ENCODE peak calls at places on chromosomes 11 and 22, in nine cellular contexts. One of them, this sample, is unnamed.

GRCh38 chr11:61028135-61028729 is 56.8 kb downstream of the CD6 start:
- DNase-seq in uterus: no peak
- DNase-seq in mammary epithelial cell: no peak
- DNase-seq in right lobe of liver: no peak
- DNase-seq in dorsolateral prefrontal cortex: no peak
- DNase-seq in gastrocnemius medialis: no peak
- DNase-seq in left lung: no peak
- DNase-seq in heart right ventricle: no peak
- DNase-seq in pancreas: no peak
- DNase-seq in this sample: no peak

GRCh38 chr11:60485987-60486386 is 6.6 kb upstream of the MS4A12 start:
- DNase-seq in gastrocnemius medialis: no peak
- DNase-seq in right lobe of liver: no peak
- DNase-seq in dorsolateral prefrontal cortex: no peak
- DNase-seq in mammary epithelial cell: no peak
- DNase-seq in uterus: no peak
- DNase-seq in left lung: no peak
- DNase-seq in heart right ventricle: no peak
- DNase-seq in pancreas: peak
- DNase-seq in this sample: no peak

GRCh38 chr11:2934057-2934550 is 4.9 kb upstream of the PHLDA2 start:
- DNase-seq in dorsolateral prefrontal cortex: no peak
- DNase-seq in uterus: no peak
- DNase-seq in heart right ventricle: no peak
- DNase-seq in right lobe of liver: no peak
- DNase-seq in gastrocnemius medialis: no peak
- DNase-seq in pancreas: no peak
- DNase-seq in mammary epithelial cell: no peak
- DNase-seq in left lung: no peak
- DNase-seq in this sample: no peak

GRCh38 chr22:43670545-43670944 is 141.6 kb downstream of the EFCAB6 start:
- DNase-seq in pancreas: no peak
- DNase-seq in left lung: no peak
- DNase-seq in dorsolateral prefrontal cortex: no peak
- DNase-seq in heart right ventricle: no peak
- DNase-seq in gastrocnemius medialis: no peak
- DNase-seq in mammary epithelial cell: no peak
- DNase-seq in right lobe of liver: no peak
- DNase-seq in uterus: no peak
- DNase-seq in this sample: no peak

GRCh38 chr22:38950527-38951111 is 6.8 kb upstream of the APOBEC3A start:
- DNase-seq in heart right ventricle: no peak
- DNase-seq in gastrocnemius medialis: no peak
- DNase-seq in right lobe of liver: no peak
- DNase-seq in uterus: no peak
- DNase-seq in left lung: peak
- DNase-seq in mammary epithelial cell: no peak
- DNase-seq in pancreas: peak
- DNase-seq in dorsolateral prefrontal cortex: no peak
- DNase-seq in this sample: no peak

GRCh38 chr11:105315287-105315686 is 175.7 kb upstream of the CARD18 start:
- DNase-seq in left lung: no peak
- DNase-seq in mammary epithelial cell: peak
- DNase-seq in heart right ventricle: no peak
- DNase-seq in gastrocnemius medialis: no peak
- DNase-seq in pancreas: no peak
- DNase-seq in right lobe of liver: no peak
- DNase-seq in uterus: no peak
- DNase-seq in dorsolateral prefrontal cortex: no peak
- DNase-seq in this sample: no peak

GRCh38 chr11:12507391-12507790 is 130.0 kb downstream of the PARVA start:
- DNase-seq in left lung: no peak
- DNase-seq in heart right ventricle: no peak
- DNase-seq in mammary epithelial cell: no peak
- DNase-seq in gastrocnemius medialis: no peak
- DNase-seq in pancreas: no peak
- DNase-seq in uterus: no peak
- DNase-seq in right lobe of liver: no peak
- DNase-seq in dorsolateral prefrontal cortex: no peak
- DNase-seq in this sample: no peak

GRCh38 chr11:130580372-130580771 is 131.9 kb downstream of the ADAMTS15 start:
- DNase-seq in right lobe of liver: no peak
- DNase-seq in uterus: peak
- DNase-seq in heart right ventricle: no peak
- DNase-seq in pancreas: no peak
- DNase-seq in mammary epithelial cell: peak
- DNase-seq in dorsolateral prefrontal cortex: peak
- DNase-seq in gastrocnemius medialis: no peak
- DNase-seq in left lung: no peak
- DNase-seq in this sample: peak

GRCh38 chr11:47111318-47111804 is 65.3 kb downstream of the ARFGAP2 start:
- DNase-seq in gastrocnemius medialis: no peak
- DNase-seq in dorsolateral prefrontal cortex: no peak
- DNase-seq in heart right ventricle: no peak
- DNase-seq in uterus: no peak
- DNase-seq in left lung: no peak
- DNase-seq in right lobe of liver: no peak
- DNase-seq in pancreas: no peak
- DNase-seq in mammary epithelial cell: no peak
- DNase-seq in this sample: no peak

GRCh38 chr11:123536690-123537437 is 106.8 kb downstream of the GRAMD1B start:
- DNase-seq in pancreas: no peak
- DNase-seq in left lung: no peak
- DNase-seq in heart right ventricle: peak
- DNase-seq in uterus: no peak
- DNase-seq in mammary epithelial cell: no peak
- DNase-seq in right lobe of liver: no peak
- DNase-seq in gastrocnemius medialis: peak
- DNase-seq in dorsolateral prefrontal cortex: no peak
- DNase-seq in this sample: no peak

GRCh38 chr11:134030853-134031252 is 38.0 kb upstream of the JAM3 start:
- DNase-seq in pancreas: no peak
- DNase-seq in left lung: no peak
- DNase-seq in gastrocnemius medialis: no peak
- DNase-seq in uterus: no peak
- DNase-seq in mammary epithelial cell: no peak
- DNase-seq in dorsolateral prefrontal cortex: no peak
- DNase-seq in heart right ventricle: no peak
- DNase-seq in right lobe of liver: no peak
- DNase-seq in this sample: no peak

GRCh38 chr11:86099727-86100320 is 30.9 kb upstream of the PICALM start:
- DNase-seq in pancreas: no peak
- DNase-seq in mammary epithelial cell: peak
- DNase-seq in dorsolateral prefrontal cortex: no peak
- DNase-seq in right lobe of liver: no peak
- DNase-seq in uterus: no peak
- DNase-seq in heart right ventricle: no peak
- DNase-seq in left lung: no peak
- DNase-seq in gastrocnemius medialis: no peak
- DNase-seq in this sample: no peak

GRCh38 chr11:8283510-8284272 is 20.0 kb upstream of the LMO1 start:
- DNase-seq in right lobe of liver: no peak
- DNase-seq in gastrocnemius medialis: no peak
- DNase-seq in mammary epithelial cell: no peak
- DNase-seq in dorsolateral prefrontal cortex: no peak
- DNase-seq in left lung: no peak
- DNase-seq in uterus: no peak
- DNase-seq in pancreas: no peak
- DNase-seq in heart right ventricle: no peak
- DNase-seq in this sample: no peak

GRCh38 chr22:47165338-47165931 is 403.0 kb downstream of the TBC1D22A start:
- DNase-seq in right lobe of liver: peak
- DNase-seq in pancreas: no peak
- DNase-seq in left lung: peak
- DNase-seq in dorsolateral prefrontal cortex: peak
- DNase-seq in gastrocnemius medialis: no peak
- DNase-seq in uterus: peak
- DNase-seq in heart right ventricle: no peak
- DNase-seq in mammary epithelial cell: no peak
- DNase-seq in this sample: peak

GRCh38 chr11:76617553-76618265 is 52.8 kb downstream of the LRRC32 start:
- DNase-seq in right lobe of liver: no peak
- DNase-seq in gastrocnemius medialis: no peak
- DNase-seq in dorsolateral prefrontal cortex: no peak
- DNase-seq in mammary epithelial cell: no peak
- DNase-seq in uterus: no peak
- DNase-seq in pancreas: no peak
- DNase-seq in heart right ventricle: no peak
- DNase-seq in left lung: peak
- DNase-seq in this sample: no peak

GRCh38 chr11:80595011-80595410 is 1154.2 kb upstream of the TENM4 start:
- DNase-seq in uterus: no peak
- DNase-seq in mammary epithelial cell: peak
- DNase-seq in left lung: no peak
- DNase-seq in right lobe of liver: no peak
- DNase-seq in gastrocnemius medialis: no peak
- DNase-seq in dorsolateral prefrontal cortex: no peak
- DNase-seq in heart right ventricle: no peak
- DNase-seq in pancreas: no peak
- DNase-seq in this sample: no peak

GRCh38 chr11:2867722-2868548 is 17.6 kb downstream of the CDKN1C start:
- DNase-seq in gastrocnemius medialis: no peak
- DNase-seq in right lobe of liver: no peak
- DNase-seq in left lung: no peak
- DNase-seq in pancreas: no peak
- DNase-seq in dorsolateral prefrontal cortex: no peak
- DNase-seq in mammary epithelial cell: no peak
- DNase-seq in heart right ventricle: no peak
- DNase-seq in uterus: no peak
- DNase-seq in this sample: no peak

GRCh38 chr11:105906517-105906916 is 115.5 kb downstream of the MSANTD4 start:
- DNase-seq in dorsolateral prefrontal cortex: no peak
- DNase-seq in gastrocnemius medialis: no peak
- DNase-seq in heart right ventricle: no peak
- DNase-seq in uterus: no peak
- DNase-seq in mammary epithelial cell: no peak
- DNase-seq in pancreas: no peak
- DNase-seq in right lobe of liver: no peak
- DNase-seq in left lung: no peak
- DNase-seq in this sample: no peak

GRCh38 chr22:30233582-30233981 is 13.0 kb downstream of the LIF start:
- DNase-seq in pancreas: no peak
- DNase-seq in right lobe of liver: no peak
- DNase-seq in dorsolateral prefrontal cortex: no peak
- DNase-seq in gastrocnemius medialis: no peak
- DNase-seq in heart right ventricle: no peak
- DNase-seq in uterus: no peak
- DNase-seq in left lung: no peak
- DNase-seq in mammary epithelial cell: no peak
- DNase-seq in this sample: no peak

GRCh38 chr11:59261150-59261549 is 48.4 kb upstream of the MPEG1 start:
- DNase-seq in right lobe of liver: no peak
- DNase-seq in gastrocnemius medialis: no peak
- DNase-seq in heart right ventricle: no peak
- DNase-seq in dorsolateral prefrontal cortex: no peak
- DNase-seq in pancreas: no peak
- DNase-seq in mammary epithelial cell: no peak
- DNase-seq in uterus: no peak
- DNase-seq in left lung: no peak
- DNase-seq in this sample: no peak

GRCh38 chr11:118530180-118530682 is 761 bp upstream of the TMEM25 start:
- DNase-seq in dorsolateral prefrontal cortex: no peak
- DNase-seq in uterus: no peak
- DNase-seq in left lung: no peak
- DNase-seq in gastrocnemius medialis: no peak
- DNase-seq in pancreas: no peak
- DNase-seq in heart right ventricle: no peak
- DNase-seq in mammary epithelial cell: peak
- DNase-seq in right lobe of liver: no peak
- DNase-seq in this sample: no peak
- H3K27ac ChIP-seq in dorsolateral prefrontal cortex: peak
- H3K27ac ChIP-seq in uterus: peak
- H3K27ac ChIP-seq in left lung: peak
- H3K27ac ChIP-seq in gastrocnemius medialis: peak
- H3K27ac ChIP-seq in pancreas: peak
- H3K27ac ChIP-seq in heart right ventricle: peak
- H3K27ac ChIP-seq in mammary epithelial cell: no peak
- H3K27ac ChIP-seq in right lobe of liver: peak
- H3K27ac ChIP-seq in this sample: peak

DNA sequence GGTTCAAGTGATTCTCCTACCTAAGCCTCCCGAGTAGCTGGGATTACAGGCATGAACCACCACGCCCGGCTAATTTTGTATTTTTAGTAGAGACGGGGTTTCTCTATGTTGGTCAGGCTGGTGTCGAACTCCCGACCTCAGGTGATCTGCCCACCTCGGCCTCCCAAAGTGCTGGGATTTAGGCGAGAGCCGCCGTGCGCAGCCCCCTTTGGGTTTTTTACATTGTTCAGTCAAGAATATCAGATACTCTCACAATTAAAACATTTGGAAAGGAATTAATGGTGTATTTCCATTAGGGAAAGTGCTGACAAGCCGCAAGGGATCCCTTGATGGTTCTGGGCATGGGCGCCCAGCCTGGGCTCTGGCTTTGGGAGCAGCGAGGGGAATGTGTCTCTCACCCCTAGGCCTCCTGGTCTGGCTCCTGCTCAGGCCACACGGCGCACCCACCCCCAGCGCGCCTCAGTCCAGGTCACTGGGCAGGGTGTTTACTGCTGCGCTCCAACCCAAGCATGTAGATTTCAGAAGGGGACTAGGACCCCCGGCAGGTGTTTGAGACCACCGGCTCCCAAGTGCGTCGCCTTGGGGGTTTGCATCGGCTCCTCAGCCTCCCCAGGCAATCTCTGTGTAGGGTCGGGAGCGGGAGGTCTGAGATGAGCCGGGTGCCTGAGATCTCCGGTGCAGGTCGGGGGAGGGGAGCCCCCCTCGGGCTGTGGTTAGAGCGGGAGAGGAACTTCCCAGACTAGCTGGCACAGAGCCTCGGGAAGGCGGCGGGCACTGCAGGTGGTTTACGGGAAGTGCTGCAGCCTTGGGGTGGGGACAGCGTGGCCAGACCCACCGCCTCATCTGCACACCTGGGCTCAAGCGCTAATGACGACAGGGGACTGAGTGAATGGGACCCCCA is 820 bp upstream of the IRF7 start:
- DNase-seq in dorsolateral prefrontal cortex: no peak
- DNase-seq in heart right ventricle: no peak
- DNase-seq in mammary epithelial cell: no peak
- DNase-seq in right lobe of liver: peak
- DNase-seq in uterus: no peak
- DNase-seq in gastrocnemius medialis: no peak
- DNase-seq in pancreas: peak
- DNase-seq in left lung: peak
- DNase-seq in this sample: no peak
- H3K4me3 ChIP-seq in dorsolateral prefrontal cortex: peak
- H3K4me3 ChIP-seq in heart right ventricle: peak
- H3K4me3 ChIP-seq in mammary epithelial cell: no peak
- H3K4me3 ChIP-seq in right lobe of liver: peak
- H3K4me3 ChIP-seq in uterus: peak
- H3K4me3 ChIP-seq in gastrocnemius medialis: peak
- H3K4me3 ChIP-seq in pancreas: no peak
- H3K4me3 ChIP-seq in left lung: peak
- H3K4me3 ChIP-seq in this sample: peak

GRCh38 chr11:121063728-121064127 is 37.3 kb upstream of the TECTA start:
- DNase-seq in dorsolateral prefrontal cortex: no peak
- DNase-seq in heart right ventricle: no peak
- DNase-seq in gastrocnemius medialis: no peak
- DNase-seq in mammary epithelial cell: no peak
- DNase-seq in pancreas: no peak
- DNase-seq in uterus: no peak
- DNase-seq in left lung: no peak
- DNase-seq in right lobe of liver: no peak
- DNase-seq in this sample: no peak
- TF ChIP-seq CTCF in dorsolateral prefrontal cortex: no peak
- TF ChIP-seq CTCF in heart right ventricle: no peak
- TF ChIP-seq CTCF in gastrocnemius medialis: no peak
- TF ChIP-seq CTCF in mammary epithelial cell: peak
- TF ChIP-seq CTCF in pancreas: no peak
- TF ChIP-seq CTCF in uterus: no peak
- TF ChIP-seq CTCF in left lung: peak
- TF ChIP-seq CTCF in right lobe of liver: peak
- TF ChIP-seq CTCF in this sample: no peak

GRCh38 chr11:69434341-69434960 is 47.0 kb upstream of the LINC01488 start:
- DNase-seq in pancreas: no peak
- DNase-seq in dorsolateral prefrontal cortex: peak
- DNase-seq in heart right ventricle: no peak
- DNase-seq in mammary epithelial cell: no peak
- DNase-seq in right lobe of liver: peak
- DNase-seq in uterus: no peak
- DNase-seq in gastrocnemius medialis: no peak
- DNase-seq in left lung: no peak
- DNase-seq in this sample: no peak
- H3K27ac ChIP-seq in pancreas: no peak
- H3K27ac ChIP-seq in dorsolateral prefrontal cortex: no peak
- H3K27ac ChIP-seq in heart right ventricle: no peak
- H3K27ac ChIP-seq in mammary epithelial cell: no peak
- H3K27ac ChIP-seq in right lobe of liver: no peak
- H3K27ac ChIP-seq in uterus: no peak
- H3K27ac ChIP-seq in gastrocnemius medialis: no peak
- H3K27ac ChIP-seq in left lung: no peak
- H3K27ac ChIP-seq in this sample: no peak

This sample was measured in ovary.